ENCODE peak calls at places on chromosomes 12 and 14, in ten cellular contexts. One of them, this sample, is unnamed.

GRCh38 chr14:63881926-63882325 is 29.1 kb downstream of the SYNE2 start:
- DNase-seq in GM23248: no peak
- DNase-seq in psoas muscle: no peak
- DNase-seq in esophagus squamous epithelium: no peak
- DNase-seq in AG04450: no peak
- DNase-seq in PC-9: no peak
- DNase-seq in heart left ventricle: no peak
- DNase-seq in tibial artery: no peak
- DNase-seq in GM23338: no peak
- DNase-seq in fibroblast of lung: no peak
- DNase-seq in this sample: no peak

GRCh38 chr14:89773644-89774316 is 180.8 kb downstream of the EFCAB11 start:
- DNase-seq in GM23248: no peak
- DNase-seq in psoas muscle: peak
- DNase-seq in esophagus squamous epithelium: peak
- DNase-seq in AG04450: no peak
- DNase-seq in PC-9: no peak
- DNase-seq in heart left ventricle: no peak
- DNase-seq in tibial artery: no peak
- DNase-seq in GM23338: peak
- DNase-seq in fibroblast of lung: no peak
- DNase-seq in this sample: peak

GRCh38 chr12:18123707-18124106 is 33.7 kb upstream of the RERGL start:
- DNase-seq in GM23248: no peak
- DNase-seq in psoas muscle: no peak
- DNase-seq in esophagus squamous epithelium: no peak
- DNase-seq in AG04450: no peak
- DNase-seq in PC-9: no peak
- DNase-seq in heart left ventricle: no peak
- DNase-seq in tibial artery: no peak
- DNase-seq in GM23338: no peak
- DNase-seq in fibroblast of lung: no peak
- DNase-seq in this sample: no peak

GRCh38 chr12:48954061-48954460 is 3.2 kb downstream of the ARF3 start:
- DNase-seq in GM23248: no peak
- DNase-seq in psoas muscle: no peak
- DNase-seq in esophagus squamous epithelium: no peak
- DNase-seq in AG04450: no peak
- DNase-seq in PC-9: no peak
- DNase-seq in heart left ventricle: no peak
- DNase-seq in tibial artery: no peak
- DNase-seq in GM23338: no peak
- DNase-seq in fibroblast of lung: no peak
- DNase-seq in this sample: no peak

GRCh38 chr12:128844031-128844635 is 9.1 kb upstream of the GLT1D1 start:
- DNase-seq in GM23248: no peak
- DNase-seq in psoas muscle: no peak
- DNase-seq in esophagus squamous epithelium: no peak
- DNase-seq in AG04450: no peak
- DNase-seq in PC-9: no peak
- DNase-seq in heart left ventricle: no peak
- DNase-seq in tibial artery: no peak
- DNase-seq in GM23338: peak
- DNase-seq in fibroblast of lung: no peak
- DNase-seq in this sample: no peak

GRCh38 chr12:80625901-80626300 is 81.5 kb upstream of the MYF6 start:
- DNase-seq in GM23248: no peak
- DNase-seq in psoas muscle: no peak
- DNase-seq in esophagus squamous epithelium: no peak
- DNase-seq in AG04450: no peak
- DNase-seq in PC-9: no peak
- DNase-seq in heart left ventricle: no peak
- DNase-seq in tibial artery: no peak
- DNase-seq in GM23338: no peak
- DNase-seq in fibroblast of lung: no peak
- DNase-seq in this sample: no peak

GRCh38 chr14:73770977-73771847 is 57.0 kb upstream of the PNMA1 start:
- DNase-seq in GM23248: no peak
- DNase-seq in psoas muscle: no peak
- DNase-seq in esophagus squamous epithelium: no peak
- DNase-seq in AG04450: no peak
- DNase-seq in PC-9: no peak
- DNase-seq in heart left ventricle: no peak
- DNase-seq in tibial artery: no peak
- DNase-seq in GM23338: no peak
- DNase-seq in fibroblast of lung: no peak
- DNase-seq in this sample: no peak

GRCh38 chr12:76252031-76252430 is 96.2 kb downstream of the BBS10 start:
- DNase-seq in GM23248: no peak
- DNase-seq in psoas muscle: no peak
- DNase-seq in esophagus squamous epithelium: no peak
- DNase-seq in AG04450: no peak
- DNase-seq in PC-9: no peak
- DNase-seq in heart left ventricle: no peak
- DNase-seq in tibial artery: no peak
- DNase-seq in GM23338: no peak
- DNase-seq in fibroblast of lung: no peak
- DNase-seq in this sample: no peak

DNA sequence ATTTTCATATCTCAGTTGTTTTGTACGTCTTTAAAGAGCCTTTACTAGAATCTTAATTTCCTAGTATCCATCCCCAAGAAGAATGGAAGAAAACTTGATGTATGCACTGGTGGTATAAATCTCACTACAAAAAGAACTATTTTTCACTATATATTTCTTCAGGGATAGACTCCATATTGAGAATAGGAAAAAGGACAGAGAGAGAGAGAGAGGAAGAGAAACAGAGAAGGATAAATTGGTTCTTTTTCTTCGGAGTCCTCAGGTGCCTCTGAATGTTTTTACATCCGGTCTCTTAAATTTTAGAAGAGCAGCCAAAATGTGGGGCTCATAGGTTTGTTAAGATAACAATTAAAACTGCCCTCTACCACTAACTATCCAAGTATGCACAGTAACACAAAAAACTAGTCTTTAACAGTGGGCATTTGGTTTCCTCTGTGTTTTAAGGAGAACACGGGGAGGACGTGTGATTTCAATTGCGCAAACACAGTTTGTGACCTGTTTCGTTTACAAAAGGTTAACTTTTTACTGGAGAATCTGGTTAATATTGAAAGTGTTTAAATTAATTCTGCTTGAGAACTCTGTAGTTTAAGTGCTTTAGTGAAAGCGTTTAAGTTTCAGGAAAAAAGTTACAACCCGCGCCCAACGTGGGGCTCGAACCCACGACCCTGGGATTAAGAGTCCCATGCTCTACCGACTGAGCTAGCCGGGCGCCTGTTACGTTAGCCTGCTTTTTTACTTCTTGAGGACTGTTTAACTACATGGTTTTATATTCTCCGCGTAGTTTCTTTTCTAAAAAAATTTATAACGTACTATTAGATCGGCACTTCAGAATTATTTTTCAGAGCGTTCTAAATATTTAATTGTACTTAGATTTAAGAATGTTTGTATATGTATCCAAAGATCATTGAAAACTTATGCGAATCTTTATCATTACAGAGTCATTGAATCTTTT is 5.1 kb upstream of the PSMA3 start:
- DNase-seq in GM23248: peak
- DNase-seq in psoas muscle: peak
- DNase-seq in esophagus squamous epithelium: no peak
- DNase-seq in AG04450: no peak
- DNase-seq in PC-9: peak
- DNase-seq in heart left ventricle: peak
- DNase-seq in tibial artery: peak
- DNase-seq in GM23338: peak
- DNase-seq in fibroblast of lung: peak
- DNase-seq in this sample: peak
- H3K27ac ChIP-seq in GM23248: peak
- H3K27ac ChIP-seq in psoas muscle: peak
- H3K27ac ChIP-seq in esophagus squamous epithelium: peak
- H3K27ac ChIP-seq in AG04450: no peak
- H3K27ac ChIP-seq in PC-9: no peak
- H3K27ac ChIP-seq in heart left ventricle: peak
- H3K27ac ChIP-seq in tibial artery: peak
- H3K27ac ChIP-seq in GM23338: peak
- H3K27ac ChIP-seq in fibroblast of lung: peak
- H3K27ac ChIP-seq in this sample: peak

DNA sequence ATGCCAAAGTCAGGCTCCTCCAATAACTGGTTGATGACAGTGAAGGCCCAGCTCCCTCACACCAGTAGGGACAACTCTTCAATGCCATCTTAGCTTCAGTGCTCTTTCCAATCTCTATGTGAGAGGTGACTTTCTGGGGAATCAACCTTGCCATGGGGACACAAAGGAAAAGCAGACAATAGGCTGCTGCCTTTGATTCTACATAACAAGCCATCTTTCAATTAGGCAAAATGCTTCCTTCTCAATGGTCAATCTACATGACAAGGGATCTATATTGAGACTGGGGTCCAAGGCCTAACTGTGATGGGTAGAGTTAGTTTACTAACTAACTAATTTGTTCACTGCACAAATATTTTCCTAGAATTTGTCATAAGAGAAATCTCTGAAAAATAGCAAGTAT is 1417.5 kb upstream of the SEL1L start:
- DNase-seq in GM23248: no peak
- DNase-seq in psoas muscle: no peak
- DNase-seq in esophagus squamous epithelium: no peak
- DNase-seq in AG04450: no peak
- DNase-seq in PC-9: no peak
- DNase-seq in heart left ventricle: no peak
- DNase-seq in tibial artery: no peak
- DNase-seq in GM23338: peak
- DNase-seq in fibroblast of lung: no peak
- DNase-seq in this sample: no peak
- H3K27ac ChIP-seq in GM23248: no peak
- H3K27ac ChIP-seq in psoas muscle: no peak
- H3K27ac ChIP-seq in esophagus squamous epithelium: no peak
- H3K27ac ChIP-seq in AG04450: no peak
- H3K27ac ChIP-seq in PC-9: no peak
- H3K27ac ChIP-seq in heart left ventricle: no peak
- H3K27ac ChIP-seq in tibial artery: no peak
- H3K27ac ChIP-seq in GM23338: no peak
- H3K27ac ChIP-seq in fibroblast of lung: no peak
- H3K27ac ChIP-seq in this sample: no peak

GRCh38 chr14:68945585-68946289 is 33.4 kb downstream of the ACTN1 start:
- DNase-seq in GM23248: no peak
- DNase-seq in psoas muscle: no peak
- DNase-seq in esophagus squamous epithelium: no peak
- DNase-seq in AG04450: no peak
- DNase-seq in PC-9: no peak
- DNase-seq in heart left ventricle: no peak
- DNase-seq in tibial artery: no peak
- DNase-seq in GM23338: no peak
- DNase-seq in fibroblast of lung: no peak
- DNase-seq in this sample: no peak

GRCh38 chr14:68942281-68943035 is 36.6 kb downstream of the ACTN1 start:
- DNase-seq in GM23248: no peak
- DNase-seq in psoas muscle: no peak
- DNase-seq in esophagus squamous epithelium: no peak
- DNase-seq in AG04450: no peak
- DNase-seq in PC-9: peak
- DNase-seq in heart left ventricle: no peak
- DNase-seq in tibial artery: no peak
- DNase-seq in GM23338: no peak
- DNase-seq in fibroblast of lung: peak
- DNase-seq in this sample: no peak

GRCh38 chr14:68943107-68943506 is 36.0 kb downstream of the ACTN1 start:
- DNase-seq in GM23248: no peak
- DNase-seq in psoas muscle: no peak
- DNase-seq in esophagus squamous epithelium: no peak
- DNase-seq in AG04450: no peak
- DNase-seq in PC-9: no peak
- DNase-seq in heart left ventricle: no peak
- DNase-seq in tibial artery: no peak
- DNase-seq in GM23338: no peak
- DNase-seq in fibroblast of lung: no peak
- DNase-seq in this sample: no peak

GRCh38 chr14:68945190-68945584 is 33.9 kb downstream of the ACTN1 start:
- DNase-seq in GM23248: no peak
- DNase-seq in psoas muscle: no peak
- DNase-seq in esophagus squamous epithelium: no peak
- DNase-seq in AG04450: no peak
- DNase-seq in PC-9: no peak
- DNase-seq in heart left ventricle: no peak
- DNase-seq in tibial artery: no peak
- DNase-seq in GM23338: no peak
- DNase-seq in fibroblast of lung: no peak
- DNase-seq in this sample: no peak

DNA sequence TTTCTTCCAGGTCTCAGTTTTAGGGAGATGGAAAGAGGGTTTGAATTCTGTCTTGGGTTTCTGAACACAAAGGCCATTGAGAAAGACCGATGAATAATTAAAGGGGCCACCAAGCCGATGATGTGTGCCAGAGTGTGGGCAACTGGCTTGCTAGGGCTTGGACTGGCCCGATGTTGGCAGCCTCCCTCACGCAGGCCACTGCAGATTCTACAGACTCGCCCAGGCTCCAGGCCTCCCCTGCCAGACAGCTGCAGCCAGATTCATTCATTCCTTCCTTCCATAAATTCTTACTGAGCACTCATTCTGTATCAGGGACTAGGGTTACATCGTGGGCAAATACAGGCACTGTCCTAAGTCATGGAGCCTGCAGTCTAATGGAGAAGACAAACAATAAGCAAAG is 34.9 kb downstream of the ACTN1 start:
- DNase-seq in GM23248: no peak
- DNase-seq in psoas muscle: no peak
- DNase-seq in esophagus squamous epithelium: no peak
- DNase-seq in AG04450: no peak
- DNase-seq in PC-9: no peak
- DNase-seq in heart left ventricle: no peak
- DNase-seq in tibial artery: no peak
- DNase-seq in GM23338: no peak
- DNase-seq in fibroblast of lung: no peak
- DNase-seq in this sample: no peak
- H3K27ac ChIP-seq in GM23248: peak
- H3K27ac ChIP-seq in psoas muscle: no peak
- H3K27ac ChIP-seq in esophagus squamous epithelium: peak
- H3K27ac ChIP-seq in AG04450: peak
- H3K27ac ChIP-seq in PC-9: peak
- H3K27ac ChIP-seq in heart left ventricle: peak
- H3K27ac ChIP-seq in tibial artery: peak
- H3K27ac ChIP-seq in GM23338: peak
- H3K27ac ChIP-seq in fibroblast of lung: peak
- H3K27ac ChIP-seq in this sample: no peak

GRCh38 chr12:131155131-131155530 is 201.4 kb downstream of the ADGRD1 start:
- DNase-seq in GM23248: no peak
- DNase-seq in psoas muscle: no peak
- DNase-seq in esophagus squamous epithelium: no peak
- DNase-seq in AG04450: no peak
- DNase-seq in PC-9: no peak
- DNase-seq in heart left ventricle: no peak
- DNase-seq in tibial artery: no peak
- DNase-seq in GM23338: no peak
- DNase-seq in fibroblast of lung: no peak
- DNase-seq in this sample: no peak

GRCh38 chr12:131153956-131154355 is 200.2 kb downstream of the ADGRD1 start:
- DNase-seq in GM23248: no peak
- DNase-seq in psoas muscle: no peak
- DNase-seq in esophagus squamous epithelium: no peak
- DNase-seq in AG04450: no peak
- DNase-seq in PC-9: no peak
- DNase-seq in heart left ventricle: no peak
- DNase-seq in tibial artery: no peak
- DNase-seq in GM23338: no peak
- DNase-seq in fibroblast of lung: no peak
- DNase-seq in this sample: no peak

GRCh38 chr12:131152587-131152986 is 198.9 kb downstream of the ADGRD1 start:
- DNase-seq in GM23248: no peak
- DNase-seq in psoas muscle: no peak
- DNase-seq in esophagus squamous epithelium: no peak
- DNase-seq in AG04450: no peak
- DNase-seq in PC-9: no peak
- DNase-seq in heart left ventricle: no peak
- DNase-seq in tibial artery: peak
- DNase-seq in GM23338: no peak
- DNase-seq in fibroblast of lung: no peak
- DNase-seq in this sample: no peak

GRCh38 chr12:131153016-131153415 is 199.3 kb downstream of the ADGRD1 start:
- DNase-seq in GM23248: no peak
- DNase-seq in psoas muscle: no peak
- DNase-seq in esophagus squamous epithelium: no peak
- DNase-seq in AG04450: no peak
- DNase-seq in PC-9: no peak
- DNase-seq in heart left ventricle: no peak
- DNase-seq in tibial artery: peak
- DNase-seq in GM23338: no peak
- DNase-seq in fibroblast of lung: no peak
- DNase-seq in this sample: no peak

GRCh38 chr12:131151558-131152345 is 198.0 kb downstream of the ADGRD1 start:
- DNase-seq in GM23248: no peak
- DNase-seq in psoas muscle: no peak
- DNase-seq in esophagus squamous epithelium: no peak
- DNase-seq in AG04450: no peak
- DNase-seq in PC-9: no peak
- DNase-seq in heart left ventricle: no peak
- DNase-seq in tibial artery: peak
- DNase-seq in GM23338: no peak
- DNase-seq in fibroblast of lung: no peak
- DNase-seq in this sample: no peak
- H3K27ac ChIP-seq in GM23248: no peak
- H3K27ac ChIP-seq in psoas muscle: no peak
- H3K27ac ChIP-seq in esophagus squamous epithelium: no peak
- H3K27ac ChIP-seq in AG04450: no peak
- H3K27ac ChIP-seq in PC-9: no peak
- H3K27ac ChIP-seq in heart left ventricle: no peak
- H3K27ac ChIP-seq in tibial artery: no peak
- H3K27ac ChIP-seq in GM23338: no peak
- H3K27ac ChIP-seq in fibroblast of lung: no peak
- H3K27ac ChIP-seq in this sample: no peak

This sample was measured in upper lobe of right lung.